ENCODE peak calls at places on chromosomes 13 and 19, in ten cellular contexts. F is tibial nerve, N is cardiac muscle cell, O is hepatocyte, Z is tibial artery, R is IMR-90, E is vagina, Q is breast epithelium, U is psoas muscle, B is AG10803. A is an unnamed sample.
A peak's percentile ranks its signal among the peaks of the same experiment; 100 is the strongest.

GRCh38 chr19:46786236-46787039 is 2.0 kb downstream of the SLC1A5 start:
- DNase-seq in F (peak; percentile 77), N (peak; percentile 32), O (peak; percentile 84), Z (peak; percentile 78), R (peak; percentile 83), E (no peak), Q (peak; percentile 61), U (peak; percentile 78), B (peak; percentile 95), A (peak; percentile 78)

GRCh38 chr19:18070181-18070580 is 16.6 kb downstream of the IL12RB1 start:
- DNase-seq in F (no peak), N (no peak), O (no peak), Z (no peak), R (no peak), E (no peak), Q (no peak), U (no peak), B (no peak), A (no peak)

GRCh38 chr19:37342753-37343152 is 28.1 kb upstream of the ZNF527 start:
- DNase-seq in F (no peak), N (no peak), O (no peak), Z (no peak), R (no peak), E (no peak), Q (no peak), U (no peak), B (peak; percentile 22), A (no peak)

GRCh38 chr19:11558881-11559828 is at the start of gene ELOF1:
- DNase-seq in F (peak; percentile 92), N (peak; percentile 99), O (peak; percentile 100), Z (peak; percentile 98), R (peak; percentile 98), E (no peak), Q (peak; percentile 96), U (peak; percentile 99), B (peak; percentile 97), A (peak; percentile 99)

GRCh38 chr19:13103961-13104847 is 1.5 kb upstream of the LYL1 start:
- DNase-seq in F (no peak), N (peak; percentile 28), O (no peak), Z (peak; percentile 64), R (no peak), E (no peak), Q (no peak), U (peak; percentile 86), B (no peak), A (peak; percentile 79)

GRCh38 chr13:105773887-105774538 is 761.4 kb downstream of the EFNB2 start:
- DNase-seq in F (no peak), N (no peak), O (peak; percentile 46), Z (no peak), R (peak; percentile 57), E (no peak), Q (no peak), U (no peak), B (no peak), A (no peak)

GRCh38 chr19:55391191-55391670 is 5.5 kb downstream of the RPL28 start:
- DNase-seq in F (no peak), N (no peak), O (no peak), Z (no peak), R (no peak), E (no peak), Q (no peak), U (no peak), B (no peak), A (no peak)

GRCh38 chr13:34361528-34361927 is 543.6 kb downstream of the RFC3 start:
- DNase-seq in F (no peak), N (no peak), O (peak; percentile 13), Z (no peak), R (no peak), E (no peak), Q (no peak), U (no peak), B (peak; percentile 91), A (no peak)

GRCh38 chr19:37136118-37136517 is 36.4 kb downstream of the ZNF585A start:
- DNase-seq in F (no peak), N (no peak), O (no peak), Z (no peak), R (no peak), E (no peak), Q (no peak), U (no peak), B (no peak), A (no peak)

GRCh38 chr19:33279430-33280350 is 22.6 kb downstream of the CEBPA start:
- DNase-seq in F (no peak), N (no peak), O (peak; percentile 44), Z (no peak), R (no peak), E (no peak), Q (no peak), U (no peak), B (no peak), A (no peak)

GRCh38 chr19:18883530-18884304 is 12.2 kb downstream of the CERS1 start:
- DNase-seq in F (no peak), N (no peak), O (no peak), Z (no peak), R (no peak), E (no peak), Q (no peak), U (no peak), B (no peak), A (no peak)

GRCh38 chr19:47228937-47229673 is 1.9 kb downstream of the BBC3 start:
- DNase-seq in F (peak; percentile 34), N (no peak), O (peak; percentile 42), Z (peak; percentile 45), R (peak; percentile 61), E (no peak), Q (no peak), U (no peak), B (peak; percentile 57), A (no peak)

GRCh38 chr13:96089139-96089538 is 768 bp upstream of the HS6ST3 start:
- DNase-seq in F (no peak), N (no peak), O (no peak), Z (no peak), R (no peak), E (no peak), Q (no peak), U (no peak), B (no peak), A (no peak)

GRCh38 chr19:44447864-44448674 is at the start of gene ZNF229:
- DNase-seq in F (peak; percentile 55), N (peak; percentile 92), O (peak; percentile 95), Z (peak; percentile 57), R (peak; percentile 94), E (no peak), Q (peak; percentile 87), U (peak; percentile 88), B (peak; percentile 93), A (peak; percentile 88)

GRCh38 chr13:103876571-103876970 is 810.4 kb upstream of the SLC10A2 start:
- DNase-seq in F (no peak), N (no peak), O (no peak), Z (no peak), R (peak; percentile 1), E (no peak), Q (no peak), U (no peak), B (peak; percentile 14), A (no peak)

GRCh38 chr13:68439821-68440220 is 1209.7 kb upstream of the PCDH9 start:
- DNase-seq in F (no peak), N (no peak), O (no peak), Z (no peak), R (no peak), E (no peak), Q (no peak), U (no peak), B (no peak), A (no peak)

GRCh38 chr13:53473397-53473796 is 444.8 kb downstream of the OLFM4 start:
- DNase-seq in F (no peak), N (no peak), O (no peak), Z (no peak), R (no peak), E (no peak), Q (no peak), U (no peak), B (no peak), A (no peak)
- H3K4me3 ChIP-seq in F (no peak overlapping the region), N (no peak overlapping the region), O (no peak overlapping the region), Z (no peak overlapping the region), R (no peak overlapping the region), E (no peak overlapping the region), Q (no peak overlapping the region), U (no peak overlapping the region), B (no peak overlapping the region), A (no peak overlapping the region)

GRCh38 chr13:102195566-102196462 is 206.0 kb downstream of the FGF14 start:
- DNase-seq in F (no peak), N (no peak), O (no peak), Z (no peak), R (peak; percentile 47), E (no peak), Q (no peak), U (no peak), B (no peak), A (no peak)

GRCh38 chr13:102198418-102199322 is 203.2 kb downstream of the FGF14 start:
- DNase-seq in F (no peak), N (no peak), O (no peak), Z (no peak), R (peak; percentile 59), E (no peak), Q (no peak), U (no peak), B (no peak), A (no peak)

GRCh38 chr13:102191951-102192461 is 209.8 kb downstream of the FGF14 start:
- DNase-seq in F (no peak), N (no peak), O (no peak), Z (peak; percentile 33), R (peak; percentile 62), E (no peak), Q (no peak), U (no peak), B (no peak), A (no peak)

DNA sequence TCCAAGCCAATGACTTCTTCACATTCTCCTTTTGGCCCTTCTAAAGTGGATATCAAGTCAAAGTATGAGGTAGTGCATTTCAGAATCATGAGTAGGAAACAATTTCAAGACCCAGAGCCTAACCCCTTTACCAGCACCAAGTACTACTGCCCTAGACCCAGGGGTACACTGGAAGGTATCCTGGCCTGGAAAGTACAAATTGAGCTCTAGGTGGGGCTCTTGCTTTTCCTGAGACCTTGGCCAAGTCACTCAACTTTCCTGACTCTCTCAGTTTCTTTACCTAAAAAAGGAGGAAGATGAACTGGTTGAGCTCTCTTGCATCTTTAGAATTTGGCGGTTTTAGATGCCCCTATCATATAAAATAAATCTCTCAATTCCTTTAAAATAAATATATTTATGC is 204.7 kb downstream of the FGF14 start:
- DNase-seq in F (no peak), N (no peak), O (no peak), Z (no peak), R (peak; percentile 8), E (no peak), Q (no peak), U (no peak), B (no peak), A (no peak)
- TF ChIP-seq CTCF in F (no peak), N (peak; percentile 10), O (no peak), Z (no peak), R (peak; percentile 23), E (no peak), Q (no peak), U (no peak), B (peak; percentile 10), A (peak; percentile 18)

GRCh38 chr19:58356971-58357797 is 3.9 kb upstream of the A1BG start:
- DNase-seq in F (no peak), N (no peak), O (no peak), Z (no peak), R (no peak), E (no peak), Q (no peak), U (no peak), B (peak; percentile 34), A (peak; percentile 41)
- H3K4me3 ChIP-seq in F (no peak overlapping the region), N (no peak overlapping the region), O (no peak overlapping the region), Z (peak overlapping the region; percentile 32), R (no peak overlapping the region), E (peak overlapping the region; percentile 41), Q (peak overlapping the region; percentile 42), U (peak overlapping the region; percentile 59), B (peak overlapping the region; percentile 49), A (peak overlapping the region; percentile 46)

GRCh38 chr19:48967346-48968178 is 2.5 kb downstream of the FTL start:
- DNase-seq in F (peak; percentile 57), N (no peak), O (peak; percentile 71), Z (peak; percentile 62), R (peak; percentile 67), E (no peak), Q (no peak), U (no peak), B (peak; percentile 71), A (peak; percentile 77)
- TF ChIP-seq CTCF in F (no peak), N (no peak), O (no peak), Z (no peak), R (no peak), E (no peak), Q (no peak), U (no peak), B (no peak), A (no peak)

A was measured in lower lobe of right lung.